ENCODE peak calls at places on chromosomes 5 and 9, in eight cellular contexts. C, S, D, X, E, Z, W and Y are unnamed samples.

GRCh38 chr5:178425621-178426068 is 164.5 kb downstream of the COL23A1 start:
- DNase-seq in C (no peak), X (no peak), S (no peak), E (no peak), W (no peak), Z (no peak), D (no peak), Y (no peak)

GRCh38 chr5:84378961-84379360 is 5.7 kb downstream of the EDIL3 start:
- DNase-seq in D (no peak), C (no peak), S (no peak), Z (no peak), E (no peak), W (no peak), X (no peak), Y (no peak)

GRCh38 chr5:125298258-125298657 is 551.8 kb upstream of the ZNF608 start:
- DNase-seq in C (no peak), E (no peak), S (no peak), D (no peak), X (no peak), Z (no peak), W (no peak), Y (no peak)

GRCh38 chr5:179314606-179315355 is 30.5 kb downstream of the ADAMTS2 start:
- DNase-seq in C (peak), Z (no peak), S (no peak), E (no peak), D (no peak), W (no peak), X (no peak), Y (no peak)

GRCh38 chr5:54758038-54758437 is 227.4 kb downstream of the ESM1 start:
- DNase-seq in D (no peak), X (no peak), Z (no peak), S (peak), C (no peak), E (no peak), W (no peak), Y (no peak)

GRCh38 chr5:36690041-36690941 is 83.9 kb downstream of the SLC1A3 start:
- DNase-seq in S (peak), Z (peak), W (peak), E (no peak), D (peak), C (peak), X (peak), Y (no peak)

GRCh38 chr9:33132249-33132772 is 34.8 kb downstream of the B4GALT1 start:
- DNase-seq in E (peak), Z (no peak), X (no peak), D (no peak), W (no peak), S (peak), C (no peak), Y (no peak)

GRCh38 chr5:145166173-145166572 is 669.0 kb downstream of the PRELID2 start:
- DNase-seq in Z (no peak), C (no peak), E (no peak), S (no peak), D (no peak), W (no peak), X (no peak), Y (no peak)

GRCh38 chr5:1564182-1564748 is 40.5 kb upstream of the LPCAT1 start:
- DNase-seq in X (no peak), D (no peak), C (no peak), Z (no peak), S (peak), E (no peak), W (no peak), Y (no peak)

GRCh38 chr9:88991066-88992030 is at the start of gene S1PR3:
- DNase-seq in C (peak), X (no peak), D (no peak), E (no peak), W (no peak), S (no peak), Z (no peak), Y (no peak)

GRCh38 chr5:58545912-58546311 is 37.0 kb upstream of the RAB3C start:
- DNase-seq in E (no peak), X (no peak), S (no peak), W (no peak), D (no peak), Z (no peak), C (no peak), Y (no peak)

GRCh38 chr5:177537389-177538361 is 16.7 kb downstream of the FAM193B start:
- DNase-seq in Z (no peak), S (peak), W (no peak), C (no peak), X (no peak), D (no peak), E (peak), Y (peak)